ENCODE peak calls at places on chromosome 4, in six cellular contexts. G is H1, P is K562, E is GM12891, B is GM12878, X is HepG2. R is an unnamed sample.

GRCh38 chr4:83821493-83821892 is 285.6 kb downstream of the GPAT3 start:
- DNase-seq in B (no peak), E (no peak), G (no peak), X (no peak), P (no peak), R (no peak)

GRCh38 chr4:158958489-158959270 is 144.2 kb upstream of the RAPGEF2 start:
- DNase-seq in G (no peak), X (no peak), P (no peak), E (no peak), B (no peak), R (no peak)

GRCh38 chr4:7299051-7299907 is 106.9 kb downstream of the SORCS2 start:
- DNase-seq in P (no peak), E (no peak), G (no peak), X (no peak), B (no peak), R (no peak)

GRCh38 chr4:98716796-98717195 is 58.4 kb upstream of the TSPAN5 start:
- DNase-seq in E (no peak), B (no peak), G (no peak), X (no peak), P (no peak), R (no peak)

GRCh38 chr4:183141997-183142396 is 42.9 kb downstream of the WWC2 start:
- DNase-seq in P (no peak), E (no peak), X (no peak), G (no peak), B (no peak), R (no peak)

GRCh38 chr4:67014592-67014991 is 530.7 kb downstream of the CENPC start:
- DNase-seq in E (no peak), X (peak), P (no peak), G (no peak), B (no peak), R (no peak)

GRCh38 chr4:94457692-94458106 is 6.0 kb downstream of the PDLIM5 start:
- DNase-seq in B (no peak), P (no peak), G (no peak), X (no peak), E (no peak), R (no peak)

GRCh38 chr4:141215972-141216761 is 4.5 kb upstream of the ZNF330 start:
- DNase-seq in P (no peak), X (no peak), E (no peak), G (no peak), B (no peak), R (no peak)

GRCh38 chr4:48967101-48967500 is 19.0 kb upstream of the CWH43 start:
- DNase-seq in P (no peak), B (no peak), G (no peak), X (no peak), E (no peak), R (no peak)

GRCh38 chr4:176654565-176655216 is 138.0 kb downstream of the VEGFC start:
- DNase-seq in E (no peak), P (no peak), G (no peak), B (no peak), X (no peak), R (no peak)

GRCh38 chr4:98094118-98094517 is 49.2 kb downstream of the STPG2 start:
- DNase-seq in G (no peak), E (no peak), B (no peak), X (no peak), P (no peak), R (no peak)

GRCh38 chr4:42750831-42751230 is 93.9 kb upstream of the ATP8A1 start:
- DNase-seq in G (no peak), B (no peak), E (no peak), P (no peak), X (no peak), R (no peak)

GRCh38 chr4:81030617-81031388 is at the start of gene BMP3:
- DNase-seq in B (no peak), G (no peak), E (peak), P (no peak), X (no peak), R (no peak)

GRCh38 chr4:15868065-15868464 is 70.5 kb downstream of the FGFBP1 start:
- DNase-seq in B (no peak), E (no peak), X (no peak), G (no peak), P (no peak), R (no peak)

GRCh38 chr4:142559986-142560385 is 286.1 kb downstream of the INPP4B start:
- DNase-seq in E (no peak), G (no peak), X (no peak), B (no peak), P (no peak), R (no peak)

GRCh38 chr4:2958446-2958845 is 4.8 kb downstream of the NOP14 start:
- DNase-seq in P (no peak), B (no peak), X (no peak), E (no peak), G (no peak), R (no peak)

GRCh38 chr4:160020804-160021203 is 917.9 kb downstream of the RAPGEF2 start:
- DNase-seq in B (no peak), E (no peak), G (no peak), X (no peak), P (no peak), R (no peak)

GRCh38 chr4:160021870-160022269 is 919.0 kb downstream of the RAPGEF2 start:
- DNase-seq in B (no peak), P (no peak), E (no peak), G (no peak), X (no peak), R (no peak)

GRCh38 chr4:160026720-160027119 is 923.8 kb downstream of the RAPGEF2 start:
- DNase-seq in B (no peak), G (no peak), X (no peak), E (no peak), P (no peak), R (no peak)
- TF ChIP-seq TAF1 in B (no peak), G (no peak), X (no peak), E (no peak), P (no peak), R (no peak)

GRCh38 chr4:184345573-184345922 is 127.9 kb upstream of the ENPP6 start:
- DNase-seq in P (peak), G (no peak), X (no peak), B (no peak), E (no peak), R (no peak)

GRCh38 chr4:184344899-184345572 is 127.4 kb upstream of the ENPP6 start:
- DNase-seq in E (no peak), B (no peak), G (no peak), P (no peak), X (no peak), R (no peak)

GRCh38 chr4:184342167-184342856 is 124.6 kb upstream of the ENPP6 start:
- DNase-seq in P (no peak), E (no peak), G (no peak), X (no peak), B (no peak), R (no peak)

GRCh38 chr4:184344435-184344834 is 126.8 kb upstream of the ENPP6 start:
- DNase-seq in X (no peak), B (no peak), P (no peak), E (no peak), G (no peak), R (no peak)

DNA sequence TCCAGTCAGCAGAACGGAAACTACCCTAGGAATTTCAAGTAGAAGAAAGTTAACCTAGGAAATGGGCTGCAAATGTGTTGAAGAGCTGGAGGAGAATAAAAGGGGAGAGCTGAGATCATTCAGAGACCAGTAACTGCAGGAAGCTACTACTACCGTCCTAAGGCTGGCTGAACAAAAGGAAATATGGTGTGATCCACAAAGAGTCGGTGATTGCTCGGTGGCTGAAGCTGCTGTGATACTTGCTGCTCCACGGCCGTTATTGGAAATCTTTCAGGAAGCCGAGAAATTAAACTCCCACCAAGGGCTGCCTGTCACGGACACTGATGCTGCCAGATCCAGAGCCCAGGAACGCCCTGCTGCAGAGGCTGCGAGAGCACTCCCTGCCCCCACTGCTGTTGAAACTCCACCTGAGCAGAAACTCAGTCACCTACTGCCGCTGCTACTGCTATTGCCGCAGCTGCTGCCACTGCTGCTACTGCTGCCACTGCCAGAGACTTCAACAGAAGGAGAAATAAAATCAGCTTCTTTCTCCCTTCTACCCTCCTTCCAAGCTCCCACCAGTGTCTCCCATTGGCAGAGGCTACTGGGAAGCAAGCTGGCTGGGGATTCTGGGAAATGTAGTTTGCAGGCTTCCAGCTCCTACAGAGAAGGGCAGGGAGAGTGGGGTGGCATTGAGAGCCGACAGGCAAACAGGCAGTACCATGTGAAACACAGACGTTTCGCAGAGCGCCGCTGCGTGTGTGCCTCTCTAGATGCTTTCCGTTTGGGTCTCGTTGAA is 125.9 kb upstream of the ENPP6 start:
- DNase-seq in P (peak), E (no peak), B (peak), G (no peak), X (peak), R (no peak)
- TF ChIP-seq POLR2A in P (peak), E (no peak), B (peak), G (no peak), X (peak), R (peak)

GRCh38 chr4:74536557-74536956 is 91.6 kb downstream of the AREG start:
- DNase-seq in B (no peak), X (no peak), G (no peak), P (no peak), E (no peak), R (no peak)
- TF ChIP-seq POLR2AphosphoS5 in B (no peak), X (no peak), G (no peak), P (no peak), E (no peak), R (no peak)

DNA sequence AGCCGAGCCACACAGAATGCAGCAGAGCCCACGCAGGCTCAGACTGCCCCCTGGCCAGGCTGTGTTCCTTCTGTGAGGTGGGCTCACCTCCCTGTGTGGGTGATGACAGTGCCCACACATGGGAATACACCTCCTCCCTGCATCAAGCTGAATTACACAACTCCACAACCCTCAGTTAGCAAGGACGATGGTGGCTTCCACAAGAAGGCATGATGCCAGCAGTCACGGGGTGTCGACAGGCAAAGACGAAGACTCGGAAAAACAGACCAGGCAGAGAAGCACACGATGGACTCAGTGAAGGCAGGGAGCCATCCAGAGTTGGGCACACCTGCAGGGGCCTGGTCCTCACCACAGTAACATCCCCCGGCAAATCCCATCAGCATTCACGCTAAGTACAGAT is 12.1 kb downstream of the LETM1 start:
- DNase-seq in X (no peak), P (no peak), G (no peak), E (no peak), B (no peak), R (no peak)
- TF ChIP-seq TAF1 in X (no peak), P (no peak), G (no peak), E (no peak), B (no peak), R (no peak)

DNA sequence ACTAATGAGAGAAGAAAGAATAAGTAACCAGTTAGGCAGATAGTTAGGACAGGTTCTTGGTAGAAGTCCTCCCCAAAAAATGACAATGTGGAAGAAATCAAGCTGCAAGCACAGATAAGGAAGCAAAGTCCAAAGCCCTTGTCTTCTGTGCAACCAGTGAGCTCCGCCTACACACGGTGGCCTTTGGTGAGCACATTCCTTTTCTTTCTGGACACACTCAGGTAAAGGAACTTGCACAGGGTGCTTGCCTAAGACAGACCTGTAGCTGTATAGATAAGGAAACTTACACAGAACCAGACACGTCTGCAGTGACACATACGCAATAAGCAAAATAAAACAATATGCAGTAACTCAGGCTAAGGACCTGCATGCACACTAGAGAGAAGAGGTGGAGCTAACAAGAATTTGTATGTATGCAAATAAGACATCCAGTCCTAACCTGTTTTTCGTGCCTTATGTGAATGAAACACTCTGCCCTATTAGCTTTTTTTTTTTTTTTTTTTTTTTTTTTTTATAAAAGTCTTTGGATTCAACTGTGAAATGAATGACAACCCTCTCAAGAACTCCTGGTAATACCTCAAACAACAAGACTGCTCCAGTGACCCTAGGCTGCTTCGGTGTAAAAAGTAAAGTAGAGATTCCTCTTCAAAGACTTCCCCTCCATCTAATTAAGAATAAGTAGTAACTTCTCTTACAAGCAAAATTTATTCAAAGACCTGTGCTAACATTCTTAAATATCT is 48.8 kb downstream of the UGT2B10 start:
- DNase-seq in E (no peak), B (no peak), G (no peak), X (peak), P (peak), R (no peak)
- TF ChIP-seq POLR2A in E (no peak), B (no peak), G (no peak), X (no peak), P (no peak), R (no peak)